ENCODE peak calls at places on chromosomes 2 and 18, in four cellular contexts. H, W, U and D are unnamed samples.

GRCh38 chr2:24909555-24910177 is 10.4 kb downstream of the ADCY3 start:
- DNase-seq in H (no peak), U (no peak), W (no peak), D (no peak)

GRCh38 chr18:59451963-59452362 is 92.9 kb upstream of the LMAN1 start:
- DNase-seq in U (no peak), H (no peak), W (no peak), D (no peak)

GRCh38 chr18:79617521-79618500 is 61.8 kb upstream of the CTDP1 start:
- DNase-seq in H (no peak), U (peak), W (no peak), D (no peak)

GRCh38 chr2:70647873-70648481 is 94.4 kb upstream of the TGFA start:
- DNase-seq in W (peak), H (peak), U (peak), D (peak)

GRCh38 chr2:25122367-25122766 is 46.0 kb downstream of the POMC start:
- DNase-seq in U (no peak), W (no peak), H (no peak), D (no peak)

GRCh38 chr2:232350804-232351685 is 27.5 kb upstream of the ALPP start:
- DNase-seq in W (no peak), U (peak), H (no peak), D (no peak)

GRCh38 chr2:151518802-151519201 is 109.1 kb downstream of the RIF1 start:
- DNase-seq in W (no peak), U (no peak), H (no peak), D (no peak)

GRCh38 chr2:219939647-219940046 is 312.2 kb downstream of the SLC4A3 start:
- DNase-seq in U (no peak), W (no peak), H (no peak), D (no peak)

GRCh38 chr2:216873573-216873972 is 13.7 kb upstream of the TNP1 start:
- DNase-seq in U (no peak), W (no peak), H (no peak), D (no peak)

GRCh38 chr2:203177361-203177760 is 61.5 kb upstream of the CYP20A1 start:
- DNase-seq in U (no peak), H (no peak), W (no peak), D (no peak)

GRCh38 chr18:57002627-57003026 is 144.3 kb upstream of the BOD1L2 start:
- DNase-seq in U (no peak), W (no peak), H (no peak), D (no peak)

GRCh38 chr2:203606051-203606450 is 71.0 kb upstream of the RAPH1 start:
- DNase-seq in H (no peak), U (no peak), W (no peak), D (no peak)

GRCh38 chr2:20707601-20708000 is 40.7 kb downstream of the GDF7 start:
- DNase-seq in H (no peak), U (no peak), W (no peak), D (no peak)

GRCh38 chr2:15074319-15074718 is 441.8 kb downstream of the LRATD1 start:
- DNase-seq in W (no peak), H (no peak), U (no peak), D (no peak)

GRCh38 chr2:127388423-127389164 is 819 bp upstream of the MAP3K2 start:
- DNase-seq in H (no peak), W (no peak), U (no peak), D (no peak)
- TF ChIP-seq TEAD4 in H (no peak), W (no peak), U (no peak), D (no peak)

GRCh38 chr2:170745263-170745662 is 24.9 kb upstream of the ERICH2 start:
- DNase-seq in H (no peak), W (no peak), U (no peak), D (no peak)
- TF ChIP-seq TEAD4 in H (no peak), W (no peak), U (no peak), D (no peak)

DNA sequence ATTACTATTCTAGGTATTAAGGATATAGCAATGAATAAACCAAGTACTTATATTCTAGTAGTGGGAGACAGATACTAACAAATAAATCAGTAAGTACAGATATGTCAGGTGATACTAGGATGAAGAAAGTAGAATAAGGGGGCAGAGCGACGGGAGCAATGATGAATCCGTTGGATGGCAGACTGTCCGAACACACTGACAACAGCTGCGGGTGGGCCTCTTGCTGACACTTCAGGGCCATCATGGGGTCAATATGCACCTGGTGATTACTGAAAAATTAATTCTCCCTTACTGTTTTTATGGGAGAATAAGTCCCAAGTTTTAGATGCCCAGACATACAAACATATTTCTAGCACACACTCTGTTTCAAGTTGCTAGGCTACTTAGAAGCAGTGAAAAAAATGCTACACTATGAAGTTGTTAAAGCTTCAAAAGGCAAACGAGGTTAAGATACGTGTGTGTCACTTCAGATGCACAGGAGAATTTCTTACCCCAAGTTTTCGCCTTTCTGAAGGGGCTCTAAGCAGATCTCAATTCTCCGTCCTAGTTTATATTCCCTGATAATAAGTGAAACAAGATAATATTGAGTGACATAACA is 78.7 kb downstream of the USP40 start:
- DNase-seq in W (no peak), H (no peak), U (no peak), D (no peak)
- TF ChIP-seq TEAD4 in W (no peak), H (no peak), U (no peak), D (no peak)

GRCh38 chr2:691825-692224 is 14.6 kb upstream of the TMEM18 start:
- DNase-seq in W (no peak), H (no peak), U (no peak), D (no peak)
- TF ChIP-seq TEAD4 in W (no peak), H (no peak), U (no peak), D (no peak)

DNA sequence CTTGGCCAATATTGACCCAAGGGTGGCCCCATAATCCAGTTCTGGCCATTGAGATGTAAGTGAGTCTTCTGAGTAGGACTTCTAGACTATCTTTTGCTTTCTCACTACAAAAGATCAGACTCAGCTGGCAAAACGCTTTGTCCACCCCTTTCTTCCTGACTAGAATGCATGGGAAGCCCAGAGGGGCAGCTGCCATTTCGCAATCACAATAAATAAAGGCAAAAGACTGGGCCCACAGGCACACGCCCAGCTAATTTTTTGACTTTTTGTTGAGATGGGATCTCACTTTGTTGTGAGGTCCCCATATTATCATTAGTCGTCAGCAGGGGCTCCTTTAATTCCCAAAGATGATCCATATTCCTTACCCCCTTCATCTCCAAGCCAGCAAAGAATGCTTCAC is 41.1 kb upstream of the SGPP2 start:
- DNase-seq in U (no peak), H (no peak), W (no peak), D (no peak)
- TF ChIP-seq TEAD4 in U (no peak), H (no peak), W (no peak), D (no peak)

GRCh38 chr18:11906926-11907874 is 917 bp downstream of the MPPE1 start:
- DNase-seq in U (peak), H (no peak), W (no peak), D (no peak)
- TF ChIP-seq TEAD4 in U (no peak), H (no peak), W (no peak), D (no peak)

GRCh38 chr2:118310016-118310877 is 222.0 kb downstream of the INSIG2 start:
- DNase-seq in W (no peak), H (peak), U (peak), D (peak)
- TF ChIP-seq TEAD4 in W (no peak), H (no peak), U (no peak), D (no peak)

DNA sequence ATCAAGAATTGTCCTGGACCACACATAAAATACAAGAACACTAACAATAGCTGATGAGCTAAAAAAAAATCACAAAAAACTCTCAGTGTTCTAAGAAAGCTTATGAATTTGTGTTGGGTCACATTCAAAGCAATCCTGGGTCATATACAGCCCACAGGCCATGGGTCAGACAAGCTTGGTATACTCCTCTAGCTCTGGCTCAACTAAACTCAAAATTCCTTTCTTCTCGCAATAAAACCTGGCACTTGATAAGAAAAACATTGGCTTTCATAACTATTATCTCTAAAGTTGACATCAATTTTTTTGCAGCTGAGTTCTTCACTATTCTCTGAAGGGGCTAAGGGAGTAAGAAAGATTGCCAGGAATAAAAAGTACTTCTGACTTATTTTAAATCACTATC is 38.3 kb downstream of the FBXO48 start:
- DNase-seq in H (no peak), U (no peak), W (no peak), D (no peak)
- TF ChIP-seq TEAD4 in H (no peak), U (no peak), W (no peak), D (no peak)

GRCh38 chr2:147049888-147050446 is 794.9 kb upstream of the ACVR2A start:
- DNase-seq in W (no peak), H (no peak), U (no peak), D (no peak)
- TF ChIP-seq TEAD4 in W (no peak), H (no peak), U (no peak), D (no peak)

GRCh38 chr2:16773080-16773713 is 107.6 kb upstream of the CYRIA start:
- DNase-seq in W (no peak), H (peak), U (peak), D (peak)
- TF ChIP-seq TEAD4 in W (no peak), H (no peak), U (no peak), D (no peak)